ENCODE peak calls at places on chromosomes 16 and 17, in eight cellular contexts. Z is left lung, V is thoracic aorta, M is NT2/D1, P is fibroblast of lung, E is NAMALWA, J is hippocampal formation, W is H54. R is an unnamed sample.

GRCh38 chr16:63943568-63943967 is 1178.3 kb downstream of the CDH11 start:
- DNase-seq in Z (no peak), V (no peak), M (no peak), P (no peak), E (no peak), J (no peak), W (no peak), R (no peak)

GRCh38 chr16:4307215-4308037 is 8.4 kb upstream of the GLIS2 start:
- DNase-seq in Z (peak), V (peak), M (peak), P (peak), E (peak), J (peak), W (peak), R (peak)

GRCh38 chr17:48645639-48646182 is 19.6 kb upstream of the HOXB9 start:
- DNase-seq in Z (no peak), V (no peak), M (no peak), P (no peak), E (no peak), J (no peak), W (no peak), R (no peak)

GRCh38 chr16:24337013-24337412 is 80.9 kb downstream of the CACNG3 start:
- DNase-seq in Z (no peak), V (no peak), M (no peak), P (no peak), E (no peak), J (no peak), W (no peak), R (no peak)

GRCh38 chr16:75398333-75398732 is 35.0 kb downstream of the CFDP1 start:
- DNase-seq in Z (no peak), V (no peak), M (no peak), P (no peak), E (no peak), J (no peak), W (no peak), R (no peak)

GRCh38 chr16:2915196-2915929 is 3.6 kb downstream of the FLYWCH1 start:
- DNase-seq in Z (no peak), V (no peak), M (no peak), P (no peak), E (no peak), J (no peak), W (no peak), R (no peak)

GRCh38 chr17:81871387-81872120 is 417 bp upstream of the ARHGDIA start:
- DNase-seq in Z (peak), V (peak), M (peak), P (peak), E (peak), J (peak), W (peak), R (peak)

GRCh38 chr17:8101721-8102120 is 14.2 kb upstream of the ALOX12B start:
- DNase-seq in Z (no peak), V (no peak), M (no peak), P (no peak), E (no peak), J (no peak), W (no peak), R (no peak)